ENCODE peak calls at places on chromosomes 11 and 22, in six cellular contexts. One of them, this sample, is unnamed.

GRCh38 chr22:27992294-27993165 is 73.5 kb upstream of the PITPNB start:
- DNase-seq in hepatocyte: no peak
- DNase-seq in K562: no peak
- DNase-seq in HepG2: no peak
- DNase-seq in endothelial cell of umbilical vein: no peak
- DNase-seq in H9: peak; percentile 50
- DNase-seq in this sample: no peak

GRCh38 chr11:80727315-80727714 is 1286.5 kb upstream of the TENM4 start:
- DNase-seq in endothelial cell of umbilical vein: no peak
- DNase-seq in K562: no peak
- DNase-seq in hepatocyte: peak; percentile 35
- DNase-seq in HepG2: peak; percentile 2
- DNase-seq in H9: peak; percentile 61
- DNase-seq in this sample: peak; percentile 28

GRCh38 chr11:46930089-46930488 is 6.5 kb upstream of the CSTPP1 start:
- DNase-seq in hepatocyte: peak; percentile 51
- DNase-seq in H9: no peak
- DNase-seq in HepG2: peak; percentile 34
- DNase-seq in endothelial cell of umbilical vein: peak; percentile 32
- DNase-seq in K562: no peak
- DNase-seq in this sample: peak; percentile 85

GRCh38 chr11:19164230-19164855 is 37.4 kb downstream of the CSRP3 start:
- DNase-seq in HepG2: no peak
- DNase-seq in H9: no peak
- DNase-seq in K562: no peak
- DNase-seq in hepatocyte: no peak
- DNase-seq in endothelial cell of umbilical vein: no peak
- DNase-seq in this sample: no peak

GRCh38 chr11:43986327-43986726 is 43.9 kb downstream of the C11orf96 start:
- DNase-seq in HepG2: no peak
- DNase-seq in hepatocyte: no peak
- DNase-seq in K562: no peak
- DNase-seq in H9: no peak
- DNase-seq in endothelial cell of umbilical vein: no peak
- DNase-seq in this sample: no peak

GRCh38 chr11:121538054-121538453 is 85.3 kb upstream of the SORL1-AS1 start:
- DNase-seq in HepG2: no peak
- DNase-seq in K562: no peak
- DNase-seq in H9: no peak
- DNase-seq in hepatocyte: no peak
- DNase-seq in endothelial cell of umbilical vein: no peak
- DNase-seq in this sample: no peak

GRCh38 chr11:134637091-134638015 is 225.3 kb upstream of the B3GAT1 start:
- DNase-seq in K562: no peak
- DNase-seq in endothelial cell of umbilical vein: no peak
- DNase-seq in hepatocyte: no peak
- DNase-seq in HepG2: no peak
- DNase-seq in H9: no peak
- DNase-seq in this sample: no peak

GRCh38 chr11:62508336-62509058 is 38.1 kb downstream of the AHNAK start:
- DNase-seq in H9: peak; percentile 85
- DNase-seq in HepG2: peak; percentile 88
- DNase-seq in hepatocyte: peak; percentile 89
- DNase-seq in endothelial cell of umbilical vein: peak; percentile 86
- DNase-seq in K562: peak; percentile 68
- DNase-seq in this sample: peak; percentile 92

GRCh38 chr22:19598054-19598855 is 74.0 kb upstream of the CLDN5 start:
- DNase-seq in hepatocyte: peak; percentile 44
- DNase-seq in K562: no peak
- DNase-seq in HepG2: no peak
- DNase-seq in H9: no peak
- DNase-seq in endothelial cell of umbilical vein: no peak
- DNase-seq in this sample: no peak

GRCh38 chr11:129865701-129866100 is 29.7 kb downstream of the NFRKB start:
- DNase-seq in H9: no peak
- DNase-seq in K562: no peak
- DNase-seq in hepatocyte: no peak
- DNase-seq in HepG2: no peak
- DNase-seq in endothelial cell of umbilical vein: no peak
- DNase-seq in this sample: no peak

GRCh38 chr11:118672865-118673264 is 6.6 kb downstream of the TREH start:
- DNase-seq in hepatocyte: peak; percentile 7
- DNase-seq in K562: peak; percentile 34
- DNase-seq in HepG2: no peak
- DNase-seq in H9: no peak
- DNase-seq in endothelial cell of umbilical vein: no peak
- DNase-seq in this sample: peak; percentile 46

GRCh38 chr11:2741377-2742131 is 41.8 kb upstream of the KCNQ1OT1 start:
- DNase-seq in K562: peak; percentile 29
- DNase-seq in hepatocyte: peak; percentile 61
- DNase-seq in HepG2: no peak
- DNase-seq in endothelial cell of umbilical vein: no peak
- DNase-seq in H9: no peak
- DNase-seq in this sample: peak; percentile 89
- H3K4me2 ChIP-seq in K562: peak overlapping the region; percentile 30
- H3K4me2 ChIP-seq in hepatocyte: peak overlapping the region; percentile 50
- H3K4me2 ChIP-seq in HepG2: peak overlapping the region; percentile 70
- H3K4me2 ChIP-seq in endothelial cell of umbilical vein: no peak overlapping the region
- H3K4me2 ChIP-seq in H9: no peak overlapping the region
- H3K4me2 ChIP-seq in this sample: peak overlapping the region; percentile 2

GRCh38 chr11:7576671-7577225 is 62.9 kb downstream of the PPFIBP2 start:
- DNase-seq in H9: no peak
- DNase-seq in HepG2: no peak
- DNase-seq in K562: no peak
- DNase-seq in hepatocyte: no peak
- DNase-seq in endothelial cell of umbilical vein: peak; percentile 41
- DNase-seq in this sample: no peak
- H3K4me1 ChIP-seq in H9: peaks cover 21% of the 10 kb centered on the region
- H3K4me1 ChIP-seq in HepG2: peaks cover 84% of the 10 kb centered on the region
- H3K4me1 ChIP-seq in K562: no peaks in the 10 kb centered on the region
- H3K4me1 ChIP-seq in hepatocyte: peaks cover 75% of the 10 kb centered on the region
- H3K4me1 ChIP-seq in endothelial cell of umbilical vein: peaks cover 18% of the 10 kb centered on the region
- H3K4me1 ChIP-seq in this sample: peaks cover 39% of the 10 kb centered on the region

GRCh38 chr22:31090217-31091085 is 9.3 kb downstream of the SMTN start:
- DNase-seq in endothelial cell of umbilical vein: no peak
- DNase-seq in H9: no peak
- DNase-seq in HepG2: no peak
- DNase-seq in K562: no peak
- DNase-seq in hepatocyte: no peak
- DNase-seq in this sample: no peak

GRCh38 chr22:31086703-31087330 is 5.7 kb downstream of the SMTN start:
- DNase-seq in HepG2: no peak
- DNase-seq in K562: peak; percentile 71
- DNase-seq in hepatocyte: peak; percentile 9
- DNase-seq in H9: no peak
- DNase-seq in endothelial cell of umbilical vein: no peak
- DNase-seq in this sample: no peak

GRCh38 chr22:31087744-31088215 is 6.7 kb downstream of the SMTN start:
- DNase-seq in K562: no peak
- DNase-seq in endothelial cell of umbilical vein: no peak
- DNase-seq in H9: no peak
- DNase-seq in HepG2: no peak
- DNase-seq in hepatocyte: no peak
- DNase-seq in this sample: no peak

GRCh38 chr22:31089101-31090100 is 8.3 kb downstream of the SMTN start:
- DNase-seq in HepG2: no peak
- DNase-seq in K562: peak; percentile 61
- DNase-seq in hepatocyte: peak; percentile 61
- DNase-seq in endothelial cell of umbilical vein: peak; percentile 34
- DNase-seq in H9: no peak
- DNase-seq in this sample: peak; percentile 59

DNA sequence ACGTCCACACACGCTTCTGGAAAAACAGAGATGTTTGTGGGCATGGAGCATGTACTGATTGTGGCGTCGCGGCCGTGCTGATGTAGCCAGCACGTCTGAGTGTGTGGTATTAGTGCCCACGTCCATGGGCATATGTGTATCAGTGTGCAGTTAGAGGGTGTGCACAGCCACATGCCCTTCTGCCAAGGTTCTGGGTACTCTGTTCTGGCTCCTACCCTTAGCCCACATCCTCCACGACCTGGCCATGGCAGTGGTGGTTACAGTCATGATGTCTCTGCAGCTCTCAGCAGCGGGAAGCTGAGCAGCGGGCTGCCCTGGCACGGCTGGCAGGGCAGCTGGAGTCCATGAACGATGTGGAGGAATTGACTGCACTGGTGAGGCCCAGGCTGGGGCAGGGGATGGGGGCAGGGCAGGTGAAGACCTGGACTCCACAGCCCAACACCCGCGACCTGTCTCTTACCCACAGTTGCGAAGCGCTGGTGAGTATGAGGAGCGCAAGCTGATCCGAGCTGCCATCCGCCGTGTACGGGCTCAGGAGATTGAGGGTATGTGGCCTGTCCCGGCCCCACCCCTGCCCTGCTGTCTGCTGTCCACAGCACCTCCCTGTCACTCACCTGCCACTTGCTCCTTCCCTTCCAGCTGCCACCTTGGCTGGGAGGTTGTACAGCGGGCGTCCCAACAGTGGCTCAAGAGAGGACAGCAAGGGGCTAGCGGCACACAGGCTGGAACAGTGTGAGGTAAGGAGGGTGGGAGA is 7.3 kb downstream of the SMTN start:
- DNase-seq in H9: no peak
- DNase-seq in endothelial cell of umbilical vein: no peak
- DNase-seq in hepatocyte: peak; percentile 5
- DNase-seq in HepG2: no peak
- DNase-seq in K562: no peak
- DNase-seq in this sample: no peak
- H3K4me2 ChIP-seq in H9: no peak overlapping the region
- H3K4me2 ChIP-seq in endothelial cell of umbilical vein: no peak overlapping the region
- H3K4me2 ChIP-seq in hepatocyte: no peak overlapping the region
- H3K4me2 ChIP-seq in HepG2: no peak overlapping the region
- H3K4me2 ChIP-seq in K562: no peak overlapping the region
- H3K4me2 ChIP-seq in this sample: no peak overlapping the region

GRCh38 chr11:21316591-21316990 is 647.2 kb downstream of the NELL1 start:
- DNase-seq in hepatocyte: no peak
- DNase-seq in K562: no peak
- DNase-seq in HepG2: no peak
- DNase-seq in H9: no peak
- DNase-seq in endothelial cell of umbilical vein: no peak
- DNase-seq in this sample: no peak
- H3K4me1 ChIP-seq in hepatocyte: no peaks in the 10 kb centered on the region
- H3K4me1 ChIP-seq in K562: no peaks in the 10 kb centered on the region
- H3K4me1 ChIP-seq in HepG2: no peaks in the 10 kb centered on the region
- H3K4me1 ChIP-seq in H9: no peaks in the 10 kb centered on the region
- H3K4me1 ChIP-seq in endothelial cell of umbilical vein: no peaks in the 10 kb centered on the region
- H3K4me1 ChIP-seq in this sample: no peaks in the 10 kb centered on the region

GRCh38 chr22:49994361-49995058 is 18.1 kb downstream of the IL17REL start:
- DNase-seq in HepG2: no peak
- DNase-seq in K562: no peak
- DNase-seq in hepatocyte: no peak
- DNase-seq in endothelial cell of umbilical vein: no peak
- DNase-seq in H9: no peak
- DNase-seq in this sample: no peak

GRCh38 chr22:49993649-49994360 is 18.8 kb downstream of the IL17REL start:
- DNase-seq in hepatocyte: no peak
- DNase-seq in endothelial cell of umbilical vein: no peak
- DNase-seq in HepG2: no peak
- DNase-seq in K562: no peak
- DNase-seq in H9: no peak
- DNase-seq in this sample: no peak

GRCh38 chr22:49995413-49996191 is 17.0 kb downstream of the IL17REL start:
- DNase-seq in HepG2: no peak
- DNase-seq in K562: no peak
- DNase-seq in endothelial cell of umbilical vein: no peak
- DNase-seq in hepatocyte: no peak
- DNase-seq in H9: no peak
- DNase-seq in this sample: no peak

GRCh38 chr22:49996192-49996531 is 16.4 kb downstream of the IL17REL start:
- DNase-seq in HepG2: no peak
- DNase-seq in K562: no peak
- DNase-seq in endothelial cell of umbilical vein: no peak
- DNase-seq in hepatocyte: peak; percentile 19
- DNase-seq in H9: no peak
- DNase-seq in this sample: no peak

GRCh38 chr22:49995059-49995412 is 17.5 kb downstream of the IL17REL start:
- DNase-seq in H9: no peak
- DNase-seq in hepatocyte: no peak
- DNase-seq in endothelial cell of umbilical vein: no peak
- DNase-seq in K562: no peak
- DNase-seq in HepG2: no peak
- DNase-seq in this sample: no peak
- H3K4me2 ChIP-seq in H9: no peak overlapping the region
- H3K4me2 ChIP-seq in hepatocyte: no peak overlapping the region
- H3K4me2 ChIP-seq in endothelial cell of umbilical vein: no peak overlapping the region
- H3K4me2 ChIP-seq in K562: no peak overlapping the region
- H3K4me2 ChIP-seq in HepG2: no peak overlapping the region
- H3K4me2 ChIP-seq in this sample: no peak overlapping the region

GRCh38 chr11:63612181-63612580 is 2.1 kb downstream of the PLAAT3 start:
- DNase-seq in K562: no peak
- DNase-seq in hepatocyte: no peak
- DNase-seq in HepG2: no peak
- DNase-seq in endothelial cell of umbilical vein: no peak
- DNase-seq in H9: no peak
- DNase-seq in this sample: no peak
- H3K4me1 ChIP-seq in K562: peaks cover 15% of the 10 kb centered on the region
- H3K4me1 ChIP-seq in hepatocyte: peaks cover 24% of the 10 kb centered on the region
- H3K4me1 ChIP-seq in HepG2: peaks cover 40% of the 10 kb centered on the region
- H3K4me1 ChIP-seq in endothelial cell of umbilical vein: peaks cover 23% of the 10 kb centered on the region
- H3K4me1 ChIP-seq in H9: peaks cover 8% of the 10 kb centered on the region
- H3K4me1 ChIP-seq in this sample: peaks cover 24% of the 10 kb centered on the region